ENCODE peak calls at places on chromosomes 1 and 21, in six cellular contexts. W is HCT116, O is HepG2, V is K562, M is H1, E is GM12878. F is an unnamed sample.
A peak's percentile ranks its signal among the peaks of the same experiment; 100 is the strongest.

GRCh38 chr21:25313891-25314646 is 293.2 kb downstream of the MRPL39 start:
- DNase-seq in V (no peak), M (no peak), W (no peak), O (no peak), E (no peak), F (peak; percentile 23)

GRCh38 chr1:14113271-14113670 is 413.3 kb downstream of the PRDM2 start:
- DNase-seq in M (no peak), V (no peak), E (no peak), O (no peak), W (no peak), F (no peak)

GRCh38 chr1:1926886-1927660 is 8.0 kb upstream of the TMEM52 start:
- DNase-seq in M (no peak), E (no peak), O (no peak), W (no peak), V (no peak), F (no peak)

GRCh38 chr1:30750751-30751291 is 6.8 kb downstream of the LAPTM5 start:
- DNase-seq in M (no peak), V (no peak), O (no peak), E (no peak), W (no peak), F (no peak)

GRCh38 chr1:78177708-78178270 is 132.0 kb downstream of the GIPC2 start:
- DNase-seq in O (no peak), V (no peak), W (no peak), M (no peak), E (no peak), F (no peak)

GRCh38 chr1:8497196-8497878 is 179.4 kb downstream of the SLC45A1 start:
- DNase-seq in E (no peak), M (no peak), W (no peak), V (no peak), O (no peak), F (no peak)

GRCh38 chr1:94045465-94046056 is 75.4 kb downstream of the ABCA4 start:
- DNase-seq in M (peak; percentile 84), E (no peak), W (peak; percentile 91), V (peak; percentile 56), O (peak; percentile 83), F (peak; percentile 72)

GRCh38 chr1:208857471-208857870 is 613.3 kb upstream of the PLXNA2 start:
- DNase-seq in E (no peak), V (no peak), M (no peak), O (no peak), W (no peak), F (no peak)

GRCh38 chr1:153120945-153121344 is 7.6 kb upstream of the SPRR2F start:
- DNase-seq in O (no peak), M (no peak), E (no peak), V (no peak), W (no peak), F (no peak)

GRCh38 chr1:117846674-117847425 is 82.6 kb downstream of the GDAP2 start:
- DNase-seq in E (no peak), V (no peak), M (no peak), O (peak; percentile 72), W (no peak), F (no peak)

GRCh38 chr21:29189358-29189757 is 58.9 kb downstream of the MAP3K7CL start:
- DNase-seq in E (no peak), W (no peak), V (no peak), O (no peak), M (no peak), F (no peak)

GRCh38 chr1:17335821-17336718 is 28.1 kb downstream of the PADI4 start:
- DNase-seq in W (peak; percentile 37), V (peak; percentile 74), M (peak; percentile 96), E (no peak), O (peak; percentile 42), F (peak; percentile 62)

GRCh38 chr1:3703786-3704396 is 48.4 kb upstream of the CCDC27 start:
- DNase-seq in M (no peak), V (no peak), O (no peak), E (no peak), W (no peak), F (no peak)

GRCh38 chr1:221979461-221980032 is 237.7 kb upstream of the DUSP10 start:
- DNase-seq in W (peak; percentile 34), V (no peak), E (no peak), M (no peak), O (peak; percentile 12), F (no peak)

GRCh38 chr1:11940260-11940921 is 5.9 kb downstream of the PLOD1 start:
- DNase-seq in E (no peak), W (no peak), M (no peak), O (peak; percentile 70), V (no peak), F (peak; percentile 90)

GRCh38 chr1:11934295-11935039 is at the start of gene PLOD1:
- DNase-seq in E (peak; percentile 65), W (no peak), O (peak; percentile 79), V (peak; percentile 97), M (peak; percentile 85), F (peak; percentile 93)

GRCh38 chr1:11935040-11935378 is 492 bp downstream of the PLOD1 start:
- DNase-seq in O (no peak), E (no peak), V (no peak), M (no peak), W (no peak), F (no peak)

GRCh38 chr1:11942280-11942679 is 7.8 kb downstream of the PLOD1 start:
- DNase-seq in W (no peak), V (no peak), E (no peak), M (no peak), O (no peak), F (no peak)

GRCh38 chr1:11938722-11939526 is 4.4 kb downstream of the PLOD1 start:
- DNase-seq in M (no peak), O (no peak), W (no peak), E (no peak), V (peak; percentile 84), F (peak; percentile 67)
- TF ChIP-seq JUND in M (no peak), O (no peak), W (no peak), E (no peak), V (no peak), F (no peak)

DNA sequence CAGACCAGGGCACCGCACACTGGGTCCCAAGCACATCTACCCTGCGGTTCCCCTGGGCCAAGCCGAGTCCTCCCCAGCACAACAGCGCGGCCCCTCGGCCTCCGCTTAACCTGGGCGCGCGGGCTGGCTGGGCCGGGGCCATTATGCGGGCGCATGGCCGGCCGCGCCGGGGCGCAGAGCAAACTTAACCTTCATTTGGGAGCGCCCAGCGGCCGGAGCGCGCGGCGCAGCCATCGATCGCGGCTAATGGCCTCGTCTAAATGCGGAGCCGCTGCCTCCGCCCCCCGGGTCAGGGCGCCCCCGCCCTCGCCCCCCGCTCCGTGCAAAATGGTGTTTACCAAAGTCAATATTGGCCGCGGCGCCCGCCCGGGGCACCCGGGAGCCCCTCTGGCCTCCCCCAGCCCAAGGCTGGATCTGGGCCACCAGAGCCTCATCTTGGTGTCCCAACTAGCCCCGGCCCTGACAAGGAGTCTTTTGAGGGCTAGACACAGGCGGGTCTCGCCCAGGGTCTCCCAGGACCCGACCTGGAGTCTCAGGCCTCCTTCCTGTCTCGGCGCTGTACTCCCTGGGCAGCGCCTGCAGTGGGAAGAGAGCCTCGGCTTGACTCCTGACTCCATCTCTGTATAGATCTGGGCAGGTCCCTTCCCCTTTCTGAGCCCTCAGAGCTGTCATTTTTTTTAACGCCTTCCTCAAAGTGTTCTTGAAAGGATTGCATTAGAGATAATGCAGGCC is 272.0 kb downstream of the TRABD2B start:
- DNase-seq in E (no peak), O (no peak), W (no peak), V (peak; percentile 47), M (peak; percentile 85), F (peak; percentile 77)
- TF ChIP-seq CTCF in E (no peak), O (no peak), W (no peak), V (no peak), M (peak; percentile 34), F (no peak)

GRCh38 chr1:16250547-16251251 is 13.7 kb upstream of the CPLANE2 start:
- DNase-seq in E (no peak), W (no peak), O (no peak), V (no peak), M (no peak), F (no peak)
- TF ChIP-seq JUND in E (no peak), W (no peak), O (no peak), V (no peak), M (no peak), F (no peak)

DNA sequence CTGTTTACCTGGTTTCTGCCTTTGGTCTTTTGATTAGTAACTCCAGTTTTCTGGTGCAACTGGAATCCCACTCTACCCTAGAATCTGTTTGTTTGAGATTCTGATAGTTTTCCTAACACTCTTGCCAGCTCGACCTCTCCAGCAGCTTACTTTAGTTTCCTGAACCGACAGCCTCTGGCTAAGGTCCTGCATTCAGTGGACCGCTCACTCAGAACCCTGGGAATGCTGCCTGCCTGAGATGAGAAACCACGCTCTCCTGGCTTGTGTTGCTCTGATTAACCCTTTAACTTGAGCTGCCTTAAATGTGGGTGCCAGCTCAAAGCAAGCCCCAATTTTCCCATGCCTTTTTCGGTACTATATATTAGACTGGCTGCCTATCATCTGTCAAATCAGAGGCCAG is 45.3 kb upstream of the SIPA1L2 start:
- DNase-seq in E (no peak), V (no peak), M (no peak), O (no peak), W (no peak), F (no peak)
- TF ChIP-seq CTCF in E (no peak), V (no peak), M (no peak), O (no peak), W (no peak), F (no peak)